ENCODE peak calls at places on chromosomes 16 and 17, in four cellular contexts. N, Z, O and V are unnamed samples.

GRCh38 chr17:36529121-36529520 is 5.5 kb downstream of the MYO19 start:
- DNase-seq in O (no peak), Z (no peak), N (peak), V (no peak)

GRCh38 chr16:14289692-14290340 is 218.7 kb downstream of the MRTFB start:
- DNase-seq in Z (peak), N (peak), O (no peak), V (no peak)

GRCh38 chr16:82639666-82640336 is 13.0 kb downstream of the CDH13 start:
- DNase-seq in O (peak), N (peak), Z (peak), V (no peak)

GRCh38 chr17:60508384-60508980 is 17.6 kb downstream of the APPBP2 start:
- DNase-seq in N (no peak), O (no peak), Z (no peak), V (no peak)

GRCh38 chr17:30809867-30810266 is 14.6 kb downstream of the CRLF3 start:
- DNase-seq in Z (no peak), N (no peak), O (no peak), V (no peak)

GRCh38 chr16:84925092-84925772 is 86.1 kb downstream of the ZDHHC7 start:
- DNase-seq in O (peak), Z (no peak), N (peak), V (no peak)

GRCh38 chr17:68981288-68981687 is 26.1 kb upstream of the ABCA8 start:
- DNase-seq in N (peak), Z (no peak), O (peak), V (peak)

GRCh38 chr17:81543339-81543675 is 8.8 kb downstream of the FAAP100 start:
- DNase-seq in O (no peak), Z (no peak), N (no peak), V (no peak)

GRCh38 chr16:3223913-3224515 is 10.9 kb downstream of the ZNF200 start:
- DNase-seq in N (no peak), Z (no peak), O (no peak), V (no peak)

GRCh38 chr17:40646791-40647548 is 648 bp downstream of the SMARCE1 start:
- DNase-seq in O (no peak), Z (no peak), N (peak), V (peak)

GRCh38 chr16:5642470-5642869 is 544.9 kb upstream of the EEF2KMT start:
- DNase-seq in Z (no peak), O (no peak), N (no peak), V (no peak)

GRCh38 chr17:9880582-9880999 is 24.5 kb downstream of the RCVRN start:
- DNase-seq in N (peak), Z (no peak), O (no peak), V (no peak)

GRCh38 chr17:7080445-7081041 is 492 bp upstream of the CLEC10A start:
- DNase-seq in O (no peak), Z (no peak), N (no peak), V (no peak)

GRCh38 chr17:41965694-41966375 is 760 bp upstream of the CNP start:
- DNase-seq in Z (peak), O (peak), N (peak), V (no peak)

GRCh38 chr16:88022076-88023042 is 71.1 kb downstream of the BANP start:
- DNase-seq in Z (peak), N (no peak), O (no peak), V (no peak)

GRCh38 chr16:29852654-29853053 is 10.4 kb downstream of the CDIPT start:
- DNase-seq in Z (no peak), N (no peak), O (no peak), V (peak)
- TF ChIP-seq CTCF in Z (no peak), N (no peak), O (no peak), V (no peak)

GRCh38 chr17:44219636-44220210 is at the start of gene UBTF:
- DNase-seq in Z (peak), N (peak), O (peak), V (no peak)
- TF ChIP-seq CTCF in Z (no peak), N (no peak), O (no peak), V (no peak)

GRCh38 chr16:11507991-11508390 is 78.7 kb downstream of the LITAF start:
- DNase-seq in O (no peak), N (no peak), Z (no peak), V (no peak)

GRCh38 chr16:11507350-11507749 is 79.4 kb downstream of the LITAF start:
- DNase-seq in O (no peak), Z (no peak), N (no peak), V (no peak)

GRCh38 chr16:11510178-11510973 is 76.3 kb downstream of the LITAF start:
- DNase-seq in O (no peak), N (no peak), Z (no peak), V (no peak)

GRCh38 chr16:11503566-11503965 is 83.2 kb downstream of the LITAF start:
- DNase-seq in N (no peak), O (no peak), Z (no peak), V (no peak)

GRCh38 chr16:11506816-11507305 is 79.9 kb downstream of the LITAF start:
- DNase-seq in Z (no peak), O (no peak), N (no peak), V (no peak)
- TF ChIP-seq CTCF in Z (no peak), O (no peak), N (no peak), V (no peak)

DNA sequence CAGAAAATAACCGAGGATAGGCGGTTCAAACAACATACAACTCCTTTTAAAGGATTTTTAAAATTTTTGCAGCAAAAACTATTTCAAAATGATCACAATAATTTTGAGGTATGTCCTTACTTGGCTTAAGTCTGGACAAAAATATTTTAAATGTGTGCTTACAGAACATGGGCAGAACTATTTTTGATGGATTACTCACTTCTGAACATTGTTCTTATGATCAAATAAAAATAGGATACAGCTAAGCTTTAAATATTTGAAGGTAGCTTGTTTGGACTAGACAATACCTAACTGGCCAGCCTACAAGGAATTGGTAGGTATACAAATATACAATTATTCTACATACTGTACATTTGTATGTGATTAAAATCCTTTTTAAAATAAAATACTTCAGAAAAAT is 14.3 kb upstream of the INTS2 start:
- DNase-seq in Z (no peak), N (no peak), O (no peak), V (no peak)
- TF ChIP-seq CTCF in Z (no peak), N (no peak), O (no peak), V (no peak)